ENCODE peak calls at places on chromosomes 7 and 10, in eight cellular contexts. Q, L, Y, U, T, M, P and K are unnamed samples.

GRCh38 chr10:86523348-86523747 is 1.8 kb upstream of the WAPL start:
- DNase-seq in Q (peak; percentile 51), L (no peak), Y (no peak), U (no peak), T (no peak), M (peak; percentile 59), P (no peak), K (no peak)

GRCh38 chr10:30792025-30792424 is 162.5 kb upstream of the LYZL2 start:
- DNase-seq in Q (no peak), L (no peak), Y (no peak), U (no peak), T (no peak), M (no peak), P (no peak), K (no peak)

GRCh38 chr7:5229451-5230271 is 39.6 kb downstream of the WIPI2 start:
- DNase-seq in Q (no peak), L (no peak), Y (no peak), U (no peak), T (no peak), M (no peak), P (no peak), K (no peak)

GRCh38 chr7:151888079-151888673 is 11.3 kb upstream of the PRKAG2 start:
- DNase-seq in Q (no peak), L (peak; percentile 76), Y (no peak), U (no peak), T (no peak), M (peak; percentile 40), P (no peak), K (no peak)

GRCh38 chr10:119517235-119518141 is 25.0 kb downstream of the RGS10 start:
- DNase-seq in Q (no peak), L (peak; percentile 46), Y (peak; percentile 57), U (no peak), T (no peak), M (no peak), P (no peak), K (no peak)

GRCh38 chr10:458466-458865 is 231.0 kb downstream of the DIP2C start:
- DNase-seq in Q (no peak), L (no peak), Y (no peak), U (no peak), T (no peak), M (no peak), P (no peak), K (peak; percentile 71)

GRCh38 chr10:30435068-30435422 is 1.1 kb downstream of the MAP3K8 start:
- DNase-seq in Q (peak; percentile 44), L (peak; percentile 62), Y (no peak), U (peak; percentile 48), T (no peak), M (peak; percentile 37), P (no peak), K (peak; percentile 59)

GRCh38 chr7:157661611-157661975 is 324.8 kb downstream of the DNAJB6 start:
- DNase-seq in Q (no peak), L (no peak), Y (no peak), U (no peak), T (no peak), M (no peak), P (no peak), K (no peak)

GRCh38 chr7:466465-467191 is 53.0 kb downstream of the PDGFA start:
- DNase-seq in Q (no peak), L (no peak), Y (no peak), U (peak; percentile 16), T (peak; percentile 36), M (no peak), P (peak; percentile 19), K (peak; percentile 34)

GRCh38 chr10:92689663-92690210 is at the start of gene HHEX:
- DNase-seq in Q (peak; percentile 52), L (peak; percentile 81), Y (peak; percentile 41), U (peak; percentile 67), T (no peak), M (peak; percentile 79), P (peak; percentile 89), K (no peak)

GRCh38 chr7:2146676-2147472 is 85.9 kb downstream of the MAD1L1 start:
- DNase-seq in Q (no peak), L (no peak), Y (no peak), U (no peak), T (no peak), M (no peak), P (no peak), K (no peak)

GRCh38 chr10:119620771-119621384 is 24.1 kb upstream of the TIAL1 start:
- DNase-seq in Q (no peak), L (no peak), Y (no peak), U (no peak), T (no peak), M (no peak), P (no peak), K (no peak)

GRCh38 chr7:134750083-134751062 is 29.1 kb upstream of the CALD1 start:
- DNase-seq in Q (peak; percentile 70), L (peak; percentile 95), Y (peak; percentile 72), U (peak; percentile 43), T (no peak), M (peak; percentile 73), P (peak; percentile 63), K (no peak)

GRCh38 chr7:96685353-96685752 is 24.3 kb downstream of the SEM1 start:
- DNase-seq in Q (no peak), L (no peak), Y (no peak), U (no peak), T (no peak), M (no peak), P (no peak), K (no peak)

GRCh38 chr10:86363184-86363832 is 3.3 kb downstream of the GRID1 start:
- DNase-seq in Q (peak; percentile 84), L (peak; percentile 92), Y (no peak), U (peak; percentile 46), T (peak; percentile 76), M (peak; percentile 88), P (peak; percentile 80), K (no peak)

GRCh38 chr10:49258351-49258683 is 40.7 kb upstream of the C10orf71 start:
- DNase-seq in Q (no peak), L (no peak), Y (no peak), U (no peak), T (no peak), M (no peak), P (no peak), K (no peak)

GRCh38 chr10:113073549-113074189 is 123.6 kb downstream of the TCF7L2 start:
- DNase-seq in Q (no peak), L (peak; percentile 87), Y (no peak), U (peak; percentile 51), T (no peak), M (peak; percentile 65), P (no peak), K (peak; percentile 93)

GRCh38 chr10:17354781-17355180 is 99.6 kb downstream of the ST8SIA6 start:
- DNase-seq in Q (no peak), L (no peak), Y (no peak), U (no peak), T (no peak), M (no peak), P (no peak), K (no peak)

GRCh38 chr10:97185326-97186058 is at the start of gene SLIT1:
- DNase-seq in Q (peak; percentile 68), L (peak; percentile 82), Y (no peak), U (no peak), T (peak; percentile 59), M (peak; percentile 76), P (peak; percentile 63), K (no peak)
- TF ChIP-seq CTCF in Q (no peak), L (peak; percentile 41), Y (no peak), U (no peak), T (no peak), M (peak; percentile 16), P (no peak), K (no peak)

GRCh38 chr7:142337406-142338001 is 79.6 kb upstream of the PRSS58 start:
- DNase-seq in Q (no peak), L (no peak), Y (no peak), U (no peak), T (no peak), M (no peak), P (no peak), K (no peak)

GRCh38 chr7:142334236-142334635 is 76.4 kb upstream of the PRSS58 start:
- DNase-seq in Q (no peak), L (no peak), Y (no peak), U (no peak), T (no peak), M (no peak), P (no peak), K (no peak)

GRCh38 chr7:142334806-142335205 is 76.9 kb upstream of the PRSS58 start:
- DNase-seq in Q (no peak), L (no peak), Y (no peak), U (no peak), T (no peak), M (no peak), P (no peak), K (no peak)

GRCh38 chr7:142338633-142339501 is 81.0 kb upstream of the PRSS58 start:
- DNase-seq in Q (peak; percentile 77), L (peak; percentile 95), Y (no peak), U (no peak), T (no peak), M (peak; percentile 61), P (no peak), K (no peak)
- TF ChIP-seq CTCF in Q (peak; percentile 34), L (peak; percentile 86), Y (no peak), U (no peak), T (no peak), M (peak; percentile 67), P (no peak), K (peak; percentile 9)

DNA sequence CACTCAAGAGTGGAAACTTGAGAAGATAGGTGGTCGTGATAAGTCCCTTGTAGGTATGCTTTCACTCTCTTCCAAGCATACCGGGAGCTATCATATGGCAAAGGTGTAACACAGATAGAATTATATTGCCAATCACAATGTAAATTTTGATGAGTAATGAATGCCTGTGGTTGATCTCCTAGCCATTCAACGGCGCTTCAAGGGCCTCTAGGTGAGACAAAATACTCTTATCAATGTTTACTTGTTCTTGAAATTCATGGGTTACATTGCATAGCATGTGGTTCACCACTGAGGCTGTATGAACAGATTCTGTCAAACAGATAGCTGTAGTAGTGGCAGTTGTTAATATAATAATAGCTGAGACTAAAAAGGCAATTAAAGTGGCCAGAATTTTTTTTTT is 82.4 kb downstream of the THSD7A start:
- DNase-seq in Q (no peak), L (no peak), Y (no peak), U (no peak), T (no peak), M (no peak), P (no peak), K (no peak)
- TF ChIP-seq CTCF in Q (no peak), L (no peak), Y (no peak), U (no peak), T (no peak), M (no peak), P (no peak), K (no peak)

GRCh38 chr7:156547884-156548561 is 92.6 kb upstream of the RNF32 start:
- DNase-seq in Q (no peak), L (no peak), Y (no peak), U (no peak), T (no peak), M (no peak), P (no peak), K (peak; percentile 73)

GRCh38 chr7:156543699-156544098 is 96.9 kb upstream of the RNF32 start:
- DNase-seq in Q (no peak), L (no peak), Y (no peak), U (no peak), T (no peak), M (no peak), P (no peak), K (no peak)

GRCh38 chr7:156544199-156544598 is 96.4 kb upstream of the RNF32 start:
- DNase-seq in Q (no peak), L (no peak), Y (no peak), U (no peak), T (no peak), M (no peak), P (no peak), K (no peak)

GRCh38 chr7:156545989-156546388 is 94.6 kb upstream of the RNF32 start:
- DNase-seq in Q (no peak), L (no peak), Y (no peak), U (no peak), T (no peak), M (peak; percentile 22), P (no peak), K (no peak)

GRCh38 chr7:156544919-156545715 is 95.5 kb upstream of the RNF32 start:
- DNase-seq in Q (no peak), L (no peak), Y (no peak), U (no peak), T (no peak), M (no peak), P (no peak), K (no peak)
- TF ChIP-seq CTCF in Q (no peak), L (no peak), Y (no peak), U (no peak), T (no peak), M (no peak), P (no peak), K (no peak)